ENCODE peak calls at places on chromosomes 7 and 10, in ten cellular contexts. One of them, this sample, is unnamed.

GRCh38 chr7:129780257-129781127 is 169.0 kb downstream of the NRF1 start:
- DNase-seq in GM12865: peak; percentile 67
- DNase-seq in lower leg skin: peak; percentile 63
- DNase-seq in fibroblast of villous mesenchyme: no peak
- DNase-seq in stomach: peak; percentile 91
- DNase-seq in hepatocyte: peak; percentile 92
- DNase-seq in neural progenitor cell: peak; percentile 71
- DNase-seq in WERI-Rb-1: peak; percentile 98
- DNase-seq in heart left ventricle: no peak
- DNase-seq in lower lobe of right lung: peak; percentile 92
- DNase-seq in this sample: no peak

GRCh38 chr7:74454059-74454947 is 597 bp downstream of the GTF2IRD1 start:
- DNase-seq in WERI-Rb-1: peak; percentile 55
- DNase-seq in lower leg skin: no peak
- DNase-seq in neural progenitor cell: peak; percentile 63
- DNase-seq in hepatocyte: peak; percentile 61
- DNase-seq in GM12865: no peak
- DNase-seq in fibroblast of villous mesenchyme: no peak
- DNase-seq in lower lobe of right lung: no peak
- DNase-seq in heart left ventricle: peak; percentile 45
- DNase-seq in stomach: no peak
- DNase-seq in this sample: no peak

GRCh38 chr10:25522946-25523608 is 348.3 kb downstream of the GPR158 start:
- DNase-seq in GM12865: no peak
- DNase-seq in WERI-Rb-1: peak; percentile 52
- DNase-seq in lower lobe of right lung: no peak
- DNase-seq in lower leg skin: no peak
- DNase-seq in hepatocyte: no peak
- DNase-seq in heart left ventricle: no peak
- DNase-seq in fibroblast of villous mesenchyme: peak; percentile 41
- DNase-seq in stomach: no peak
- DNase-seq in neural progenitor cell: peak; percentile 67
- DNase-seq in this sample: no peak

GRCh38 chr10:2214805-2215204 is 477.5 kb upstream of the ADARB2 start:
- DNase-seq in neural progenitor cell: no peak
- DNase-seq in fibroblast of villous mesenchyme: no peak
- DNase-seq in lower lobe of right lung: no peak
- DNase-seq in WERI-Rb-1: no peak
- DNase-seq in heart left ventricle: no peak
- DNase-seq in hepatocyte: no peak
- DNase-seq in GM12865: no peak
- DNase-seq in stomach: no peak
- DNase-seq in lower leg skin: no peak
- DNase-seq in this sample: no peak

GRCh38 chr7:130560972-130561371 is 69.1 kb downstream of the MEST start:
- DNase-seq in stomach: no peak
- DNase-seq in lower lobe of right lung: no peak
- DNase-seq in WERI-Rb-1: no peak
- DNase-seq in heart left ventricle: no peak
- DNase-seq in GM12865: peak; percentile 78
- DNase-seq in hepatocyte: peak; percentile 20
- DNase-seq in lower leg skin: no peak
- DNase-seq in fibroblast of villous mesenchyme: peak; percentile 59
- DNase-seq in neural progenitor cell: no peak
- DNase-seq in this sample: no peak

GRCh38 chr7:23604296-23604640 is 7.1 kb downstream of the CCDC126 start:
- DNase-seq in GM12865: no peak
- DNase-seq in fibroblast of villous mesenchyme: peak; percentile 25
- DNase-seq in WERI-Rb-1: no peak
- DNase-seq in stomach: no peak
- DNase-seq in lower leg skin: no peak
- DNase-seq in lower lobe of right lung: no peak
- DNase-seq in heart left ventricle: no peak
- DNase-seq in hepatocyte: no peak
- DNase-seq in neural progenitor cell: no peak
- DNase-seq in this sample: no peak

GRCh38 chr10:87694011-87694794 is 34.5 kb downstream of the PAPSS2 start:
- DNase-seq in fibroblast of villous mesenchyme: peak; percentile 45
- DNase-seq in heart left ventricle: no peak
- DNase-seq in hepatocyte: no peak
- DNase-seq in stomach: no peak
- DNase-seq in lower leg skin: no peak
- DNase-seq in GM12865: no peak
- DNase-seq in WERI-Rb-1: no peak
- DNase-seq in lower lobe of right lung: no peak
- DNase-seq in neural progenitor cell: no peak
- DNase-seq in this sample: no peak

GRCh38 chr7:131196808-131197207 is 130.9 kb upstream of the MKLN1 start:
- DNase-seq in neural progenitor cell: peak; percentile 66
- DNase-seq in hepatocyte: peak; percentile 55
- DNase-seq in fibroblast of villous mesenchyme: peak; percentile 46
- DNase-seq in heart left ventricle: no peak
- DNase-seq in WERI-Rb-1: no peak
- DNase-seq in lower lobe of right lung: no peak
- DNase-seq in stomach: no peak
- DNase-seq in lower leg skin: no peak
- DNase-seq in GM12865: no peak
- DNase-seq in this sample: no peak

GRCh38 chr7:55970561-55970960 is 6.2 kb downstream of the NIPSNAP2 start:
- DNase-seq in lower lobe of right lung: no peak
- DNase-seq in lower leg skin: no peak
- DNase-seq in hepatocyte: no peak
- DNase-seq in neural progenitor cell: no peak
- DNase-seq in WERI-Rb-1: no peak
- DNase-seq in heart left ventricle: no peak
- DNase-seq in fibroblast of villous mesenchyme: no peak
- DNase-seq in stomach: no peak
- DNase-seq in GM12865: no peak
- DNase-seq in this sample: no peak

GRCh38 chr10:94315975-94316464 is 46.7 kb downstream of the NOC3L start:
- DNase-seq in heart left ventricle: no peak
- DNase-seq in GM12865: no peak
- DNase-seq in stomach: no peak
- DNase-seq in fibroblast of villous mesenchyme: peak; percentile 90
- DNase-seq in neural progenitor cell: peak; percentile 23
- DNase-seq in lower lobe of right lung: no peak
- DNase-seq in hepatocyte: peak; percentile 13
- DNase-seq in WERI-Rb-1: no peak
- DNase-seq in lower leg skin: no peak
- DNase-seq in this sample: no peak

GRCh38 chr7:140196361-140197217 is 19.8 kb upstream of the KDM7A start:
- DNase-seq in stomach: no peak
- DNase-seq in fibroblast of villous mesenchyme: peak; percentile 65
- DNase-seq in lower leg skin: peak; percentile 85
- DNase-seq in heart left ventricle: peak; percentile 38
- DNase-seq in neural progenitor cell: no peak
- DNase-seq in WERI-Rb-1: no peak
- DNase-seq in GM12865: no peak
- DNase-seq in hepatocyte: no peak
- DNase-seq in lower lobe of right lung: no peak
- DNase-seq in this sample: no peak

GRCh38 chr7:71473366-71473967 is 341.5 kb downstream of the GALNT17 start:
- DNase-seq in fibroblast of villous mesenchyme: no peak
- DNase-seq in neural progenitor cell: no peak
- DNase-seq in stomach: no peak
- DNase-seq in heart left ventricle: no peak
- DNase-seq in WERI-Rb-1: no peak
- DNase-seq in GM12865: no peak
- DNase-seq in lower lobe of right lung: no peak
- DNase-seq in hepatocyte: no peak
- DNase-seq in lower leg skin: no peak
- DNase-seq in this sample: no peak

GRCh38 chr7:130180571-130180971 is 24.6 kb downstream of the TMEM209 start:
- DNase-seq in lower lobe of right lung: no peak
- DNase-seq in lower leg skin: no peak
- DNase-seq in WERI-Rb-1: no peak
- DNase-seq in hepatocyte: no peak
- DNase-seq in GM12865: no peak
- DNase-seq in heart left ventricle: no peak
- DNase-seq in fibroblast of villous mesenchyme: peak; percentile 50
- DNase-seq in neural progenitor cell: no peak
- DNase-seq in stomach: no peak
- DNase-seq in this sample: no peak

GRCh38 chr7:41943098-41943577 is 240.2 kb upstream of the INHBA start:
- DNase-seq in heart left ventricle: peak; percentile 80
- DNase-seq in stomach: peak; percentile 82
- DNase-seq in WERI-Rb-1: peak; percentile 71
- DNase-seq in neural progenitor cell: peak; percentile 90
- DNase-seq in lower leg skin: peak; percentile 69
- DNase-seq in fibroblast of villous mesenchyme: peak; percentile 82
- DNase-seq in lower lobe of right lung: peak; percentile 84
- DNase-seq in GM12865: peak; percentile 76
- DNase-seq in hepatocyte: peak; percentile 89
- DNase-seq in this sample: no peak

DNA sequence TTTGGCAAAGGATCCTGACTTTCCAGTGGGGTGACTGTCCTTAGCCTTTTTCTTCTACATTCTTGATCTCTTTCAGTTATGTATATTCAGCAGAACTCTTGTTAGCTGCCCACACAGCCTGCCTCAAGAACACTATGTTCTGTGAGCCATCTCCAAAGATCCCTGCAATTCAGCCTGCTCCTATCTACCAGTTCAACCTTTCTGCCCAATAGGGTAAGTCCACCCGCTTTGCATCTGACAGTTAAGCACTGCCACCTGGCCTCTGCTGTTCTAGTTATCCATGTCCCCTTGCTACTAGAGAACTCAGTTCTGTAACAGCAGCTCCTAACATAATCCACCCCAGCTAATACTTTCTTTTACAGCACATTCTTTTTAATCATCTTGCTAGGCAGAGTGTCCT is 13.5 kb downstream of the OR9A2 start:
- DNase-seq in heart left ventricle: no peak
- DNase-seq in fibroblast of villous mesenchyme: no peak
- DNase-seq in GM12865: no peak
- DNase-seq in lower lobe of right lung: no peak
- DNase-seq in WERI-Rb-1: peak; percentile 80
- DNase-seq in neural progenitor cell: no peak
- DNase-seq in hepatocyte: peak; percentile 25
- DNase-seq in lower leg skin: no peak
- DNase-seq in stomach: no peak
- DNase-seq in this sample: no peak
- H3K4me3 ChIP-seq in heart left ventricle: no peak overlapping the region
- H3K4me3 ChIP-seq in fibroblast of villous mesenchyme: no peak overlapping the region
- H3K4me3 ChIP-seq in GM12865: no peak overlapping the region
- H3K4me3 ChIP-seq in lower lobe of right lung: no peak overlapping the region
- H3K4me3 ChIP-seq in WERI-Rb-1: no peak overlapping the region
- H3K4me3 ChIP-seq in neural progenitor cell: no peak overlapping the region
- H3K4me3 ChIP-seq in hepatocyte: no peak overlapping the region
- H3K4me3 ChIP-seq in lower leg skin: no peak overlapping the region
- H3K4me3 ChIP-seq in stomach: no peak overlapping the region
- H3K4me3 ChIP-seq in this sample: no peak overlapping the region

GRCh38 chr10:73873163-73873842 is 1.1 kb downstream of the CAMK2G start:
- DNase-seq in heart left ventricle: no peak
- DNase-seq in hepatocyte: no peak
- DNase-seq in GM12865: no peak
- DNase-seq in neural progenitor cell: peak; percentile 58
- DNase-seq in WERI-Rb-1: no peak
- DNase-seq in lower lobe of right lung: no peak
- DNase-seq in lower leg skin: no peak
- DNase-seq in stomach: no peak
- DNase-seq in fibroblast of villous mesenchyme: no peak
- DNase-seq in this sample: no peak

GRCh38 chr10:73874267-73875138 is at the start of gene CAMK2G:
- DNase-seq in fibroblast of villous mesenchyme: peak; percentile 81
- DNase-seq in lower lobe of right lung: peak; percentile 92
- DNase-seq in WERI-Rb-1: peak; percentile 82
- DNase-seq in neural progenitor cell: peak; percentile 92
- DNase-seq in stomach: peak; percentile 81
- DNase-seq in heart left ventricle: peak; percentile 88
- DNase-seq in GM12865: peak; percentile 91
- DNase-seq in lower leg skin: peak; percentile 68
- DNase-seq in hepatocyte: peak; percentile 93
- DNase-seq in this sample: no peak

GRCh38 chr10:73871295-73871914 is 3.0 kb downstream of the CAMK2G start:
- DNase-seq in WERI-Rb-1: no peak
- DNase-seq in stomach: no peak
- DNase-seq in fibroblast of villous mesenchyme: no peak
- DNase-seq in hepatocyte: no peak
- DNase-seq in GM12865: no peak
- DNase-seq in lower lobe of right lung: no peak
- DNase-seq in neural progenitor cell: no peak
- DNase-seq in lower leg skin: no peak
- DNase-seq in heart left ventricle: no peak
- DNase-seq in this sample: no peak

GRCh38 chr10:73873843-73874215 is 526 bp downstream of the CAMK2G start:
- DNase-seq in neural progenitor cell: no peak
- DNase-seq in lower lobe of right lung: no peak
- DNase-seq in hepatocyte: no peak
- DNase-seq in fibroblast of villous mesenchyme: no peak
- DNase-seq in GM12865: peak; percentile 9
- DNase-seq in heart left ventricle: no peak
- DNase-seq in WERI-Rb-1: no peak
- DNase-seq in lower leg skin: no peak
- DNase-seq in stomach: no peak
- DNase-seq in this sample: no peak

GRCh38 chr10:73871915-73872710 is 2.2 kb downstream of the CAMK2G start:
- DNase-seq in lower lobe of right lung: no peak
- DNase-seq in GM12865: no peak
- DNase-seq in lower leg skin: no peak
- DNase-seq in WERI-Rb-1: no peak
- DNase-seq in neural progenitor cell: no peak
- DNase-seq in stomach: no peak
- DNase-seq in fibroblast of villous mesenchyme: peak; percentile 52
- DNase-seq in hepatocyte: peak; percentile 58
- DNase-seq in heart left ventricle: no peak
- DNase-seq in this sample: no peak
- TF ChIP-seq CTCF in lower lobe of right lung: no peak
- TF ChIP-seq CTCF in GM12865: no peak
- TF ChIP-seq CTCF in lower leg skin: no peak
- TF ChIP-seq CTCF in WERI-Rb-1: no peak
- TF ChIP-seq CTCF in neural progenitor cell: no peak
- TF ChIP-seq CTCF in stomach: no peak
- TF ChIP-seq CTCF in fibroblast of villous mesenchyme: peak; percentile 64
- TF ChIP-seq CTCF in hepatocyte: peak; percentile 21
- TF ChIP-seq CTCF in heart left ventricle: no peak
- TF ChIP-seq CTCF in this sample: peak; percentile 56

DNA sequence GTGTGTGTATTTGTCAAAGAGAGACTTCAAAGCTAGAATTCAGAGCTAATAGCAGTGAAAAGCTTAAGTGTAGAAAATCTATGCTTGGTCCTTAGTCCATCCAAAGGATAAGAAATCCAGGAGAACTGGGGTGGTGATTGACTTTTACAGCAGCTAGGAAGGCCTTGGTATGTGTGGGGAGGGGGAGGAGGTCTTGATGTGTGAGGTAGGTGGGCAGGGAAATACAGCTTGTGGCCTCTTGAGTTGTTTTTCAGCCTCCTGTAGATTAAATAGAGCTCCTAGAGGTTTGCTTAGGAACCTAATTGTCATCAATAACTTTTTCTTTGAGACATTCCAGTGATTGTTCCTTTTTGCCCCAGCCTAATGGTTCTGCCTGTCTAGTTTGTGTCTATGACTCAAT is 2.5 kb downstream of the HECTD2 start:
- DNase-seq in heart left ventricle: no peak
- DNase-seq in stomach: no peak
- DNase-seq in GM12865: no peak
- DNase-seq in lower lobe of right lung: no peak
- DNase-seq in hepatocyte: no peak
- DNase-seq in WERI-Rb-1: no peak
- DNase-seq in lower leg skin: no peak
- DNase-seq in neural progenitor cell: peak; percentile 24
- DNase-seq in fibroblast of villous mesenchyme: no peak
- DNase-seq in this sample: no peak
- H3K4me3 ChIP-seq in heart left ventricle: no peak overlapping the region
- H3K4me3 ChIP-seq in stomach: no peak overlapping the region
- H3K4me3 ChIP-seq in GM12865: no peak overlapping the region
- H3K4me3 ChIP-seq in lower lobe of right lung: no peak overlapping the region
- H3K4me3 ChIP-seq in hepatocyte: no peak overlapping the region
- H3K4me3 ChIP-seq in WERI-Rb-1: no peak overlapping the region
- H3K4me3 ChIP-seq in lower leg skin: no peak overlapping the region
- H3K4me3 ChIP-seq in neural progenitor cell: peak overlapping the region; percentile 62
- H3K4me3 ChIP-seq in fibroblast of villous mesenchyme: no peak overlapping the region
- H3K4me3 ChIP-seq in this sample: no peak overlapping the region

GRCh38 chr10:58241346-58241745 is 26.3 kb downstream of the IPMK start:
- DNase-seq in lower leg skin: no peak
- DNase-seq in fibroblast of villous mesenchyme: peak; percentile 23
- DNase-seq in hepatocyte: no peak
- DNase-seq in neural progenitor cell: no peak
- DNase-seq in WERI-Rb-1: no peak
- DNase-seq in heart left ventricle: no peak
- DNase-seq in GM12865: no peak
- DNase-seq in stomach: no peak
- DNase-seq in lower lobe of right lung: no peak
- DNase-seq in this sample: no peak
- TF ChIP-seq CTCF in lower leg skin: no peak
- TF ChIP-seq CTCF in fibroblast of villous mesenchyme: no peak
- TF ChIP-seq CTCF in hepatocyte: no peak
- TF ChIP-seq CTCF in neural progenitor cell: no peak
- TF ChIP-seq CTCF in WERI-Rb-1: no peak
- TF ChIP-seq CTCF in heart left ventricle: no peak
- TF ChIP-seq CTCF in GM12865: no peak
- TF ChIP-seq CTCF in stomach: no peak
- TF ChIP-seq CTCF in lower lobe of right lung: no peak
- TF ChIP-seq CTCF in this sample: no peak

This sample was measured in BJ.